ENCODE peak calls at places on chromosome 3, in seven cellular contexts. I, H, Z, C, U, N and X are unnamed samples.

GRCh38 chr3:67000006-67000405 is 1.9 kb downstream of the KBTBD8 start:
- DNase-seq in I (no peak), H (no peak), Z (no peak), C (peak), U (no peak), N (no peak), X (no peak)

GRCh38 chr3:38265604-38266307 is at the start of gene SLC22A13:
- DNase-seq in I (no peak), H (no peak), Z (no peak), C (peak), U (no peak), N (no peak), X (no peak)

GRCh38 chr3:106635271-106635670 is 742.0 kb upstream of the CCDC54 start:
- DNase-seq in I (no peak), H (no peak), Z (no peak), C (no peak), U (no peak), N (no peak), X (no peak)

GRCh38 chr3:54853573-54854404 is 74.1 kb downstream of the LRTM1 start:
- DNase-seq in I (peak), H (no peak), Z (peak), C (peak), U (peak), N (peak), X (peak)

GRCh38 chr3:186182850-186183249 is 74.0 kb upstream of the ETV5 start:
- DNase-seq in I (no peak), H (no peak), Z (no peak), C (no peak), U (no peak), N (no peak), X (no peak)

GRCh38 chr3:176916777-176917176 is 280.5 kb downstream of the TBL1XR1 start:
- DNase-seq in I (no peak), H (no peak), Z (no peak), C (no peak), U (no peak), N (no peak), X (no peak)

GRCh38 chr3:29285356-29286070 is 4.6 kb downstream of the RBMS3 start:
- DNase-seq in I (no peak), H (no peak), Z (no peak), C (no peak), U (no peak), N (no peak), X (no peak)

GRCh38 chr3:86948840-86949239 is 42.1 kb downstream of the VGLL3 start:
- DNase-seq in I (no peak), H (no peak), Z (no peak), C (no peak), U (no peak), N (no peak), X (no peak)

GRCh38 chr3:39668420-39668819 is 141.0 kb upstream of the MYRIP start:
- DNase-seq in I (peak), H (no peak), Z (no peak), C (no peak), U (no peak), N (no peak), X (no peak)

GRCh38 chr3:117255736-117256135 is 546.2 kb downstream of the TUSC7 start:
- DNase-seq in I (no peak), H (no peak), Z (no peak), C (no peak), U (no peak), N (no peak), X (no peak)

GRCh38 chr3:83765971-83766370 is 1192.8 kb upstream of the CADM2 start:
- DNase-seq in I (no peak), H (no peak), Z (no peak), C (no peak), U (no peak), N (no peak), X (no peak)

GRCh38 chr3:89527736-89528335 is 420.4 kb downstream of the EPHA3 start:
- DNase-seq in I (no peak), H (no peak), Z (no peak), C (no peak), U (no peak), N (no peak), X (no peak)

GRCh38 chr3:42902257-42902656 is 3.7 kb upstream of the ZNF662 start:
- DNase-seq in I (no peak), H (no peak), Z (no peak), C (no peak), U (no peak), N (no peak), X (no peak)

GRCh38 chr3:105495021-105495420 is 128.3 kb downstream of the ALCAM start:
- DNase-seq in I (no peak), H (no peak), Z (no peak), C (no peak), U (no peak), N (no peak), X (no peak)

GRCh38 chr3:135762188-135762853 is 203.2 kb upstream of the PPP2R3A start:
- DNase-seq in I (peak), H (no peak), Z (no peak), C (no peak), U (no peak), N (no peak), X (no peak)

GRCh38 chr3:197171481-197172067 is 126.8 kb downstream of the DLG1 start:
- DNase-seq in I (no peak), H (no peak), Z (no peak), C (no peak), U (no peak), N (no peak), X (no peak)

GRCh38 chr3:108099679-108100428 is 9.0 kb upstream of the CD47 start:
- DNase-seq in I (no peak), H (no peak), Z (no peak), C (peak), U (no peak), N (no peak), X (no peak)

GRCh38 chr3:3603351-3603750 is 195.9 kb upstream of the LRRN1 start:
- DNase-seq in I (no peak), H (no peak), Z (no peak), C (no peak), U (no peak), N (no peak), X (no peak)

GRCh38 chr3:58206406-58207011 is 4.3 kb downstream of the DNASE1L3 start:
- DNase-seq in I (no peak), H (no peak), Z (no peak), C (no peak), U (no peak), N (no peak), X (peak)

GRCh38 chr3:114319453-114319852 is 25.6 kb downstream of the TIGIT start:
- DNase-seq in I (no peak), H (no peak), Z (no peak), C (no peak), U (no peak), N (no peak), X (no peak)

GRCh38 chr3:55481067-55481917 is 5.8 kb downstream of the WNT5A start:
- DNase-seq in I (peak), H (no peak), Z (no peak), C (no peak), U (peak), N (peak), X (no peak)

GRCh38 chr3:167162083-167162482 is 218.0 kb downstream of the ZBBX start:
- DNase-seq in I (no peak), H (no peak), Z (no peak), C (no peak), U (no peak), N (no peak), X (no peak)

GRCh38 chr3:116059421-116060096 is 385.7 kb downstream of the LSAMP start:
- DNase-seq in I (no peak), H (no peak), Z (no peak), C (no peak), U (no peak), N (no peak), X (peak)

GRCh38 chr3:25362118-25362517 is 65.9 kb upstream of the RARB start:
- DNase-seq in I (no peak), H (no peak), Z (no peak), C (no peak), U (no peak), N (no peak), X (no peak)

GRCh38 chr3:9703736-9704342 is at the start of gene CPNE9:
- DNase-seq in I (no peak), H (no peak), Z (no peak), C (peak), U (no peak), N (no peak), X (no peak)

GRCh38 chr3:35648347-35648746 is 9.0 kb downstream of the ARPP21 start:
- DNase-seq in I (no peak), H (no peak), Z (no peak), C (no peak), U (no peak), N (no peak), X (no peak)

GRCh38 chr3:186682734-186683133 is 16.9 kb downstream of the HRG start:
- DNase-seq in I (no peak), H (no peak), Z (no peak), C (no peak), U (no peak), N (no peak), X (no peak)